ENCODE peak calls at places on chromosomes 4 and X, in six cellular contexts. O is astrocyte of the cerebellum; N is NCI-H524; X is activated CD8-positive, alpha-beta memory T cell treated with anti-CD3 and anti-CD28 coated beads for 4 hours; L is ACHN; S is NCI-H774. Y is an unnamed sample.

GRCh38 chr4:26858947-26859401 is 1.7 kb upstream of the STIM2 start:
- DNase-seq in O (no peak), N (peak; percentile 35), X (no peak), L (no peak), S (peak; percentile 21), Y (no peak)

GRCh38 chr4:110165382-110166285 is 32.8 kb downstream of the ELOVL6 start:
- DNase-seq in O (no peak), N (no peak), X (peak; percentile 51), L (peak; percentile 35), S (no peak), Y (peak; percentile 12)

GRCh38 chrX:77900688-77901087 is 1.4 kb downstream of the COX7B start:
- DNase-seq in O (no peak), N (no peak), X (no peak), L (no peak), S (no peak), Y (no peak)

GRCh38 chrX:118562574-118563164 is 67.1 kb downstream of the DOCK11 start:
- DNase-seq in O (no peak), N (no peak), X (no peak), L (no peak), S (no peak), Y (no peak)

GRCh38 chr4:160928482-160928881 is 1235.3 kb downstream of the FSTL5 start:
- DNase-seq in O (no peak), N (no peak), X (no peak), L (no peak), S (no peak), Y (no peak)

GRCh38 chr4:760616-761015 is 55.0 kb downstream of the PCGF3 start:
- DNase-seq in O (no peak), N (no peak), X (no peak), L (no peak), S (no peak), Y (no peak)

GRCh38 chr4:105666693-105667092 is 41.8 kb downstream of the INTS12 start:
- DNase-seq in O (peak; percentile 18), N (peak; percentile 10), X (no peak), L (peak; percentile 25), S (no peak), Y (no peak)

GRCh38 chr4:6658635-6659075 is 18.2 kb downstream of the MRFAP1 start:
- DNase-seq in O (no peak), N (no peak), X (no peak), L (no peak), S (no peak), Y (no peak)

GRCh38 chr4:71941001-71941400 is 90.8 kb upstream of the NPFFR2 start:
- DNase-seq in O (no peak), N (peak; percentile 46), X (no peak), L (peak; percentile 45), S (no peak), Y (no peak)

GRCh38 chr4:69832326-69833030 is 27.5 kb downstream of the SULT1E1 start:
- DNase-seq in O (no peak), N (no peak), X (no peak), L (no peak), S (no peak), Y (no peak)

GRCh38 chr4:100417565-100417964 is 100.3 kb downstream of the EMCN start:
- DNase-seq in O (no peak), N (peak; percentile 66), X (no peak), L (no peak), S (no peak), Y (no peak)

GRCh38 chr4:14234330-14234729 is 606.8 kb upstream of the BOD1L1 start:
- DNase-seq in O (no peak), N (no peak), X (no peak), L (no peak), S (no peak), Y (no peak)

GRCh38 chrX:136268051-136269048 is 17.1 kb upstream of the MAP7D3 start:
- DNase-seq in O (peak; percentile 15), N (peak; percentile 63), X (peak; percentile 9), L (peak; percentile 33), S (peak; percentile 22), Y (peak; percentile 21)

GRCh38 chr4:113292371-113293042 is 243.1 kb downstream of the ANK2 start:
- DNase-seq in O (peak; percentile 45), N (peak; percentile 88), X (no peak), L (no peak), S (no peak), Y (no peak)

GRCh38 chr4:134202136-134202535 is 547 bp upstream of the PABPC4L start:
- DNase-seq in O (no peak), N (no peak), X (no peak), L (no peak), S (no peak), Y (no peak)

GRCh38 chrX:148133099-148133725 is 152.1 kb downstream of the FMR1NB start:
- DNase-seq in O (no peak), N (peak; percentile 69), X (no peak), L (no peak), S (no peak), Y (no peak)

GRCh38 chrX:108795240-108795639 is 58.9 kb upstream of the IRS4 start:
- DNase-seq in O (no peak), N (no peak), X (no peak), L (no peak), S (no peak), Y (no peak)

GRCh38 chr4:118846981-118847380 is 11.1 kb upstream of the SEC24D start:
- DNase-seq in O (no peak), N (no peak), X (no peak), L (no peak), S (no peak), Y (no peak)

GRCh38 chr4:121698119-121698732 is 1.4 kb upstream of the ANXA5 start:
- DNase-seq in O (no peak), N (no peak), X (no peak), L (no peak), S (no peak), Y (no peak)

GRCh38 chr4:134544303-134544761 is 342.7 kb upstream of the PABPC4L start:
- DNase-seq in O (peak; percentile 31), N (peak; percentile 8), X (no peak), L (no peak), S (peak; percentile 50), Y (no peak)

GRCh38 chr4:130393246-130394041 is 1297.5 kb downstream of the C4orf33 start:
- DNase-seq in O (peak; percentile 64), N (no peak), X (no peak), L (no peak), S (no peak), Y (no peak)

GRCh38 chr4:101292901-101293300 is 54.4 kb downstream of the PPP3CA start:
- DNase-seq in O (peak; percentile 88), N (no peak), X (no peak), L (no peak), S (no peak), Y (no peak)

GRCh38 chr4:114400531-114400930 is 198.1 kb upstream of the UGT8 start:
- DNase-seq in O (no peak), N (no peak), X (no peak), L (no peak), S (no peak), Y (no peak)

GRCh38 chrX:46642145-46642544 is 68.6 kb downstream of the CHST7 start:
- DNase-seq in O (no peak), N (peak; percentile 43), X (no peak), L (peak; percentile 30), S (no peak), Y (no peak)

GRCh38 chr4:16785800-16786527 is 112.5 kb downstream of the LDB2 start:
- DNase-seq in O (no peak), N (peak; percentile 85), X (no peak), L (no peak), S (no peak), Y (no peak)

GRCh38 chr4:139890810-139891209 is 225.2 kb downstream of the MGST2 start:
- DNase-seq in O (no peak), N (no peak), X (no peak), L (no peak), S (no peak), Y (no peak)

GRCh38 chrX:18956322-18957032 is 27.4 kb downstream of the PHKA2 start:
- DNase-seq in O (no peak), N (no peak), X (no peak), L (no peak), S (no peak), Y (no peak)

GRCh38 chrX:152637649-152638442 is at the start of gene GABRQ:
- DNase-seq in O (peak; percentile 4), N (peak; percentile 81), X (no peak), L (no peak), S (peak; percentile 85), Y (no peak)

GRCh38 chr4:24573582-24573981 is 10.8 kb downstream of the DHX15 start:
- DNase-seq in O (no peak), N (no peak), X (no peak), L (no peak), S (no peak), Y (no peak)

GRCh38 chr4:54372951-54373350 is 143.9 kb downstream of the PDGFRA start:
- DNase-seq in O (no peak), N (peak; percentile 35), X (no peak), L (no peak), S (no peak), Y (no peak)

GRCh38 chr4:81259151-81259550 is 44.1 kb upstream of the PRKG2 start:
- DNase-seq in O (no peak), N (no peak), X (no peak), L (no peak), S (no peak), Y (no peak)

GRCh38 chr4:109079177-109079576 is 223.3 kb downstream of the COL25A1 start:
- DNase-seq in O (no peak), N (no peak), X (no peak), L (no peak), S (no peak), Y (no peak)

GRCh38 chrX:6695717-6696116 is 160.8 kb upstream of the VCX3A start:
- DNase-seq in O (no peak), N (no peak), X (no peak), L (no peak), S (no peak), Y (no peak)

GRCh38 chr4:6258741-6259140 is 10.9 kb upstream of the WFS1 start:
- DNase-seq in O (no peak), N (peak; percentile 20), X (no peak), L (no peak), S (no peak), Y (no peak)

GRCh38 chrX:4091046-4091760 is 377.8 kb upstream of the PRKX start:
- DNase-seq in O (no peak), N (no peak), X (no peak), L (no peak), S (no peak), Y (no peak)

GRCh38 chr4:13329963-13330362 is 154.2 kb downstream of the RAB28 start:
- DNase-seq in O (peak; percentile 47), N (no peak), X (no peak), L (no peak), S (peak; percentile 50), Y (no peak)

GRCh38 chr4:36332023-36332781 is 50.8 kb downstream of the DTHD1 start:
- DNase-seq in O (no peak), N (no peak), X (no peak), L (no peak), S (no peak), Y (no peak)

GRCh38 chr4:80542747-80543146 is 207.2 kb downstream of the CFAP299 start:
- DNase-seq in O (no peak), N (no peak), X (no peak), L (no peak), S (no peak), Y (no peak)

GRCh38 chr4:110170861-110171260 is 27.6 kb downstream of the ELOVL6 start:
- DNase-seq in O (no peak), N (no peak), X (no peak), L (no peak), S (no peak), Y (no peak)